ENCODE peak calls at places on chromosome 21, in five cellular contexts. P is H9; E is ovary; Y is CD8-positive, alpha-beta T cell; O is tibial nerve. C is an unnamed sample.

GRCh38 chr21:32456497-32456918 is 44.0 kb downstream of the EVA1C start:
- DNase-seq in P (no peak), E (no peak), Y (no peak), O (peak; percentile 43), C (no peak)

GRCh38 chr21:45074048-45074817 is at the start of gene ADARB1:
- DNase-seq in P (peak; percentile 76), E (peak; percentile 78), Y (peak; percentile 24), O (no peak), C (peak; percentile 75)

GRCh38 chr21:45130324-45130774 is 56.0 kb downstream of the ADARB1 start:
- DNase-seq in P (no peak), E (peak; percentile 64), Y (no peak), O (no peak), C (peak; percentile 72)

GRCh38 chr21:36643374-36644250 is 55.3 kb upstream of the SIM2 start:
- DNase-seq in P (no peak), E (no peak), Y (no peak), O (no peak), C (no peak)

GRCh38 chr21:20459838-20460237 is 538.4 kb upstream of the NCAM2 start:
- DNase-seq in P (no peak), E (no peak), Y (no peak), O (no peak), C (no peak)

GRCh38 chr21:27759091-27759659 is 792.3 kb upstream of the ADAMTS5 start:
- DNase-seq in P (peak; percentile 71), E (no peak), Y (no peak), O (no peak), C (no peak)

GRCh38 chr21:31248598-31248997 is 95.5 kb downstream of the TIAM1 start:
- DNase-seq in P (no peak), E (no peak), Y (no peak), O (no peak), C (peak; percentile 49)

GRCh38 chr21:45365608-45366241 is 39.2 kb upstream of the COL18A1 start:
- DNase-seq in P (peak; percentile 66), E (peak; percentile 45), Y (no peak), O (no peak), C (no peak)

GRCh38 chr21:46626536-46627302 is 8.8 kb upstream of the PRMT2 start:
- DNase-seq in P (no peak), E (no peak), Y (no peak), O (no peak), C (no peak)

GRCh38 chr21:42830456-42831455 is 48.6 kb downstream of the WDR4 start:
- DNase-seq in P (no peak), E (no peak), Y (no peak), O (no peak), C (no peak)
- TF ChIP-seq CTCF in P (no peak), E (no peak), Y (no peak), O (no peak), C (no peak)

GRCh38 chr21:29340228-29340627 is 41.5 kb downstream of the BACH1 start:
- DNase-seq in P (no peak), E (no peak), Y (no peak), O (no peak), C (no peak)

GRCh38 chr21:29342394-29342957 is 43.8 kb downstream of the BACH1 start:
- DNase-seq in P (no peak), E (no peak), Y (no peak), O (peak; percentile 15), C (peak; percentile 80)

GRCh38 chr21:29346771-29347170 is 48.0 kb downstream of the BACH1 start:
- DNase-seq in P (no peak), E (no peak), Y (no peak), O (no peak), C (no peak)

GRCh38 chr21:29346281-29346680 is 47.6 kb downstream of the BACH1 start:
- DNase-seq in P (no peak), E (no peak), Y (no peak), O (no peak), C (no peak)

DNA sequence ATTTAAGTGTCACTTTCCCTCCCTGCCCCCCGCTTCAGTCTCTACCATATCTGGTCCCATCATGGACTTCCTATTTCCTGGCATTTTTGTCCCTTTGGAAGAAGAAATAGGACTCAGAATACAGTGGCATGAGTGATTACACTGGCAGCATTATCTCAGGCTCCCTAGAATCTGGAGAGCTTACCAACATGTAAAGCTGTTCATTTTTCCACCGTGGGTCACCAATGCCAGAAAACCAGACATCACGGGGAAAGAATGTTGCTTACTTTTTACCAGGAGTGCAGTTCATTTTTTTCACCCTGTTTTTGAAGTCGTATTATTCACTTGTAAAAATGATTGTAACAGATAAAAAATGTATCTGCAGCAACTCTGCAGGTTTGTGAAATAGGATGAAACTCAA is 44.8 kb downstream of the BACH1 start:
- DNase-seq in P (no peak), E (no peak), Y (no peak), O (no peak), C (no peak)
- H3K27ac ChIP-seq in P (no peak overlapping the region), E (no peak overlapping the region), Y (no peak overlapping the region), O (no peak overlapping the region), C (no peak overlapping the region)

GRCh38 chr21:39096754-39097153 is 86.5 kb downstream of the PSMG1 start:
- DNase-seq in P (peak; percentile 66), E (no peak), Y (no peak), O (no peak), C (no peak)
- TF ChIP-seq CTCF in P (peak; percentile 66), E (no peak), Y (no peak), O (no peak), C (no peak)

GRCh38 chr21:21968810-21969588 is 970.8 kb downstream of the NCAM2 start:
- DNase-seq in P (no peak), E (no peak), Y (no peak), O (no peak), C (no peak)

GRCh38 chr21:21973806-21974205 is 975.6 kb downstream of the NCAM2 start:
- DNase-seq in P (peak; percentile 45), E (no peak), Y (no peak), O (no peak), C (no peak)

DNA sequence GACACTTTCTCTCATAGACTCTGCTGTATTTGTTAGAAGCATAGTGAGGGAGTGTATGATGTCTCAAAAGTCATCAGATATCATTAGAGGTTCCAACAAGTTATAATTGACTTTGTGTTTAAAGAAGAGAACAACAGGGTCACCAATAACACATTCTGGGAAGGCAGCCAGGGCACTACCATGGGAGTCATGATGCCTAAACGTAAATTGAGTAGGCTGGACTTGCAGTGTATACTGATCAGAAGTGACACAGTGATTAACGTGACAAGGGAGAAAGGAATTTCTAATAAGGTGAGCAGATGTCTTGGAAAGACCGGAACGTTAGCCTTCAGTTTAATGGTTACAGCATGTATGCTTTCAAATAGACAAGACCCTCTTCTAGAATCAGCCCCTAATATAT is 973.2 kb downstream of the NCAM2 start:
- DNase-seq in P (no peak), E (no peak), Y (no peak), O (no peak), C (no peak)
- H3K27ac ChIP-seq in P (no peak overlapping the region), E (no peak overlapping the region), Y (no peak overlapping the region), O (no peak overlapping the region), C (no peak overlapping the region)

GRCh38 chr21:43929217-43929971 is 64.4 kb downstream of the AGPAT3 start:
- DNase-seq in P (no peak), E (no peak), Y (no peak), O (no peak), C (no peak)
- TF ChIP-seq CTCF in P (no peak), E (no peak), Y (no peak), O (no peak), C (no peak)

GRCh38 chr21:30189763-30190162 is 23.2 kb upstream of the CLDN17 start:
- DNase-seq in P (no peak), E (no peak), Y (no peak), O (no peak), C (no peak)

GRCh38 chr21:30190554-30190953 is 23.9 kb upstream of the CLDN17 start:
- DNase-seq in P (no peak), E (no peak), Y (no peak), O (no peak), C (no peak)

GRCh38 chr21:30186242-30186641 is 19.6 kb upstream of the CLDN17 start:
- DNase-seq in P (no peak), E (no peak), Y (no peak), O (no peak), C (no peak)
- H3K27ac ChIP-seq in P (no peak overlapping the region), E (no peak overlapping the region), Y (no peak overlapping the region), O (no peak overlapping the region), C (no peak overlapping the region)

GRCh38 chr21:42234026-42234425 is 15.1 kb downstream of the ABCG1 start:
- DNase-seq in P (no peak), E (no peak), Y (no peak), O (no peak), C (no peak)

GRCh38 chr21:42234464-42235241 is 15.7 kb downstream of the ABCG1 start:
- DNase-seq in P (peak; percentile 57), E (peak; percentile 77), Y (peak; percentile 74), O (no peak), C (peak; percentile 64)

GRCh38 chr21:42231761-42232160 is 12.8 kb downstream of the ABCG1 start:
- DNase-seq in P (no peak), E (no peak), Y (no peak), O (no peak), C (no peak)

GRCh38 chr21:42232176-42232825 is 13.4 kb downstream of the ABCG1 start:
- DNase-seq in P (no peak), E (no peak), Y (no peak), O (no peak), C (no peak)

GRCh38 chr21:42233067-42233981 is 14.4 kb downstream of the ABCG1 start:
- DNase-seq in P (peak; percentile 48), E (no peak), Y (peak; percentile 69), O (peak; percentile 74), C (no peak)
- TF ChIP-seq CTCF in P (peak; percentile 47), E (no peak), Y (peak; percentile 50), O (no peak), C (no peak)

GRCh38 chr21:33643658-33644311 is 1.5 kb downstream of the ITSN1 start:
- DNase-seq in P (no peak), E (no peak), Y (no peak), O (no peak), C (peak; percentile 14)
- H3K27ac ChIP-seq in P (no peak overlapping the region), E (no peak overlapping the region), Y (no peak overlapping the region), O (peak overlapping the region; percentile 87), C (peak overlapping the region; percentile 86)